ENCODE peak calls at places on chromosome 1, in eight cellular contexts. S, Q, Y, M, V, X, T and I are unnamed samples.

GRCh38 chr1:53413175-53414001 is 45.8 kb upstream of the DMRTB1 start:
- DNase-seq in S (peak), Q (no peak), Y (no peak), M (peak), V (no peak), X (peak), T (no peak), I (peak)

GRCh38 chr1:17595602-17595925 is 56.1 kb downstream of the ARHGEF10L start:
- DNase-seq in S (no peak), Q (no peak), Y (no peak), M (no peak), V (no peak), X (no peak), T (no peak), I (no peak)

GRCh38 chr1:228289996-228290881 is 82.4 kb downstream of the OBSCN start:
- DNase-seq in S (no peak), Q (peak), Y (no peak), M (no peak), V (no peak), X (no peak), T (no peak), I (no peak)

GRCh38 chr1:234774971-234775370 is 165.0 kb upstream of the IRF2BP2 start:
- DNase-seq in S (no peak), Q (no peak), Y (no peak), M (peak), V (no peak), X (no peak), T (no peak), I (no peak)

GRCh38 chr1:1361233-1361981 is 3.1 kb upstream of the MXRA8 start:
- DNase-seq in S (no peak), Q (peak), Y (no peak), M (no peak), V (no peak), X (no peak), T (no peak), I (no peak)

GRCh38 chr1:171610385-171610784 is 11.7 kb upstream of the MYOCOS start:
- DNase-seq in S (peak), Q (no peak), Y (no peak), M (no peak), V (peak), X (no peak), T (no peak), I (peak)

GRCh38 chr1:67308136-67308535 is 463 bp downstream of the IL12RB2 start:
- DNase-seq in S (no peak), Q (no peak), Y (no peak), M (no peak), V (peak), X (no peak), T (no peak), I (no peak)

GRCh38 chr1:183604048-183604808 is 14.0 kb upstream of the NCF2 start:
- DNase-seq in S (peak), Q (no peak), Y (no peak), M (peak), V (no peak), X (peak), T (no peak), I (no peak)

GRCh38 chr1:7587726-7588456 is 183.2 kb upstream of the VAMP3 start:
- DNase-seq in S (no peak), Q (no peak), Y (no peak), M (no peak), V (no peak), X (no peak), T (no peak), I (no peak)

GRCh38 chr1:85992756-85993155 is 163.8 kb downstream of the COL24A1 start:
- DNase-seq in S (peak), Q (no peak), Y (no peak), M (peak), V (peak), X (peak), T (no peak), I (no peak)